ENCODE peak calls at places on chromosome 22, in eight cellular contexts. G, M, F, W, I, L, R and X are unnamed samples.

GRCh38 chr22:46619240-46619829 is 851 bp upstream of the GRAMD4 start:
- DNase-seq in W (no peak), M (no peak), F (peak; percentile 18), R (no peak), I (no peak), G (no peak), L (no peak), X (peak; percentile 29)

GRCh38 chr22:30225220-30225922 is 21.2 kb downstream of the LIF start:
- DNase-seq in W (no peak), M (no peak), I (no peak), G (no peak), R (no peak), F (no peak), L (no peak), X (no peak)

GRCh38 chr22:39664485-39665200 is 94.1 kb downstream of the CACNA1I start:
- DNase-seq in M (peak; percentile 49), G (no peak), R (no peak), W (no peak), I (no peak), F (no peak), L (no peak), X (no peak)

GRCh38 chr22:40524392-40525249 is 111.9 kb downstream of the MRTFA start:
- DNase-seq in M (no peak), W (no peak), G (peak; percentile 54), L (no peak), I (no peak), R (no peak), F (no peak), X (peak; percentile 23)

GRCh38 chr22:23114721-23115020 is 27.1 kb downstream of the RSPH14 start:
- DNase-seq in I (no peak), L (no peak), G (no peak), R (no peak), F (no peak), M (no peak), W (no peak), X (no peak)

GRCh38 chr22:36435516-36436415 is 45.7 kb downstream of the TXN2 start:
- DNase-seq in G (no peak), I (no peak), W (peak; percentile 88), R (no peak), M (no peak), L (no peak), F (no peak), X (no peak)

GRCh38 chr22:17944205-17944725 is 80.1 kb downstream of the MICAL3 start:
- DNase-seq in L (no peak), M (no peak), F (no peak), I (no peak), G (no peak), R (no peak), W (no peak), X (no peak)

GRCh38 chr22:37968452-37969251 is 15.2 kb downstream of the POLR2F start:
- DNase-seq in R (no peak), G (no peak), F (no peak), W (no peak), M (no peak), L (no peak), I (no peak), X (no peak)

GRCh38 chr22:49765951-49766350 is 61.7 kb downstream of the BRD1 start:
- DNase-seq in F (peak; percentile 56), I (no peak), W (peak; percentile 67), G (no peak), M (peak; percentile 12), R (peak; percentile 15), L (no peak), X (no peak)

GRCh38 chr22:37088108-37088605 is 21.4 kb downstream of the TMPRSS6 start:
- DNase-seq in G (peak; percentile 4), M (peak; percentile 48), F (no peak), L (no peak), I (no peak), W (no peak), R (no peak), X (peak; percentile 3)

GRCh38 chr22:29780781-29781676 is 13.9 kb downstream of the UQCR10 start:
- DNase-seq in R (peak; percentile 49), M (peak; percentile 27), F (no peak), G (peak; percentile 85), I (no peak), L (peak; percentile 40), W (no peak), X (peak; percentile 92)

GRCh38 chr22:47308886-47309285 is 546.4 kb downstream of the TBC1D22A start:
- DNase-seq in G (no peak), I (no peak), L (no peak), W (no peak), M (no peak), R (no peak), F (no peak), X (no peak)

GRCh38 chr22:49686495-49687219 is 141.0 kb downstream of the BRD1 start:
- DNase-seq in R (no peak), I (no peak), W (no peak), L (no peak), G (no peak), F (peak; percentile 61), M (no peak), X (no peak)

GRCh38 chr22:44968736-44969135 is 41.1 kb downstream of the PHF21B start:
- DNase-seq in R (no peak), G (no peak), W (no peak), L (no peak), I (no peak), F (no peak), M (no peak), X (no peak)
- TF ChIP-seq CTCF in R (no peak), G (no peak), W (no peak), L (peak; percentile 20), I (no peak), F (no peak), M (no peak), X (no peak)

DNA sequence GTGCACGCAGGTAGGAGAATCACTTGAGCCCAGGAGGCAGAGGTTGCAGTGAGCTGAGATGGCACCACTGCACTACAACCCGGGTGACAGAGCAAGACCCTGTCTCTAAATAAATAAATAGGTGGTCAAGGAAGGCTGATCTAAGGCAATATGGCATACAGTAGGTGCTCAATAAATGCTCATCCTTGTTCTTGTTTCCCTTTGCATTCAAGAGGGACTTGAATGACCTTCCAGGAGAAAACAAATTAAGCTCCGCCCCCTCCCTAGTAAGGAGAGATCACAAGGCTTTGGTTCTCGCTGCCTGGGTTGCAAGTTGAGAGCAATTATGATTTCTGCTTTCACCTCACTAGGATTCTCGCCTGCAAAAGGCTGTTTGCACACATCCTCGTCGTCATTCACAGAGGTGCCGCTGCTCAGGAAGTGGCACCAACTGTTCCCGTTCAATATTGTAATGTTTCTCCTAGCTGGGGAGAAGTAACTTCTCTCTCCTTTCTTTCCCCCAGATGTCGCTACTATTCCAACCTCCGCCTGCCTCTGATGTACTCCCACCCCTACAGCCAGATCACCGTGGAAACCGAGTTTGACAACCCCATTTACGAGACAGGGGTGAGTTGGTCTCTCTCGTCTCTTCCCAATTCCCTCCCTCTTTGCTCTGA is 51.8 kb upstream of the ASPHD2 start:
- DNase-seq in W (no peak), F (no peak), I (no peak), R (no peak), M (no peak), G (no peak), L (no peak), X (no peak)
- TF ChIP-seq CTCF in W (no peak), F (no peak), I (peak; percentile 24), R (no peak), M (no peak), G (no peak), L (peak; percentile 14), X (no peak)

GRCh38 chr22:25777870-25778269 is 35.9 kb downstream of the MYO18B start:
- DNase-seq in W (no peak), F (no peak), L (peak; percentile 11), G (peak; percentile 45), I (no peak), M (no peak), R (no peak), X (peak; percentile 49)
- TF ChIP-seq CTCF in W (no peak), F (no peak), L (peak; percentile 49), G (peak; percentile 38), I (peak; percentile 24), M (no peak), R (no peak), X (peak; percentile 61)

GRCh38 chr22:42072606-42073330 is 1.3 kb upstream of the PHETA2 start:
- DNase-seq in I (no peak), F (no peak), W (no peak), R (peak; percentile 55), G (no peak), M (no peak), L (no peak), X (no peak)
- TF ChIP-seq CTCF in I (no peak), F (no peak), W (no peak), R (no peak), G (no peak), M (no peak), L (peak; percentile 17), X (no peak)

GRCh38 chr22:19607198-19608113 is 83.2 kb upstream of the CLDN5 start:
- DNase-seq in W (peak; percentile 64), I (no peak), L (no peak), G (peak; percentile 8), M (no peak), F (no peak), R (no peak), X (no peak)

GRCh38 chr22:19606332-19607197 is 82.4 kb upstream of the CLDN5 start:
- DNase-seq in L (no peak), F (no peak), M (no peak), G (no peak), R (no peak), I (no peak), W (no peak), X (no peak)

GRCh38 chr22:19605508-19606331 is 81.5 kb upstream of the CLDN5 start:
- DNase-seq in M (no peak), I (no peak), L (no peak), G (no peak), R (no peak), W (no peak), F (no peak), X (no peak)

GRCh38 chr22:19610518-19611253 is 86.5 kb upstream of the CLDN5 start:
- DNase-seq in R (no peak), I (no peak), G (no peak), M (no peak), F (no peak), W (no peak), L (no peak), X (no peak)

DNA sequence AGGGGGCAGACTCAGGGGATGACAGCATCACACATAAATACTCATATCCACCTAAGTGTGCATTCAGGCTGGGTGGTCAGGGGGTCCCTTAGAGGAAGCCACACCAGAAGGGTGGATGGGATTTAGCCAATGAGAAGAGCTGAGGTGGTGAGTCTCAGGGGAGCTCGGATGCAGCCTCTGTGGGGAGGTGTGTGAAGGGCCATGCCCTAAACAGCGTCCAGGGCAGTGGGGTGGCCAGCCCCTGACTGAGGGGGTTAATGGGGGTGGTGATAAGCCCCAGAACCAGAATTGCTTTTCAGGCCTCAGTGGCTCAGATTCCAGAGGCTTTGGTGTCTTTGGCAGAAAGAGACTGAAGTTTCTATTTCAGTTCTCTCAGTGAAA is 83.9 kb upstream of the CLDN5 start:
- DNase-seq in R (no peak), W (no peak), I (no peak), F (no peak), L (no peak), G (no peak), M (no peak), X (no peak)
- TF ChIP-seq CTCF in R (no peak), W (no peak), I (no peak), F (no peak), L (no peak), G (no peak), M (no peak), X (no peak)